ENCODE peak calls at places on chromosomes 7 and 10, in five cellular contexts. L is ovary; A is AG04450; E is PC-3; X is CD8-positive, alpha-beta T cell. G is an unnamed sample.
A peak's percentile ranks its signal among the peaks of the same experiment; 100 is the strongest.

GRCh38 chr10:27947513-27947912 is 51.4 kb downstream of the ODAD2 start:
- DNase-seq in L (no peak), A (no peak), E (no peak), X (no peak), G (no peak)

GRCh38 chr7:117164578-117164977 is 158.3 kb downstream of the WNT2 start:
- DNase-seq in L (no peak), A (no peak), E (peak; percentile 79), X (no peak), G (peak; percentile 68)

GRCh38 chr10:7111574-7111973 is 299.3 kb downstream of the SFMBT2 start:
- DNase-seq in L (no peak), A (peak; percentile 33), E (peak; percentile 73), X (no peak), G (peak; percentile 73)

GRCh38 chr10:50552771-50553535 is 70.8 kb downstream of the SGMS1 start:
- DNase-seq in L (no peak), A (no peak), E (peak; percentile 66), X (peak; percentile 46), G (no peak)

GRCh38 chr10:122307669-122308486 is 36.8 kb downstream of the BTBD16 start:
- DNase-seq in L (peak; percentile 93), A (peak; percentile 76), E (peak; percentile 87), X (no peak), G (peak; percentile 93)

GRCh38 chr7:2832441-2832840 is 11.7 kb downstream of the GNA12 start:
- DNase-seq in L (no peak), A (no peak), E (no peak), X (no peak), G (no peak)

GRCh38 chr7:92631067-92631829 is 41.1 kb upstream of the FAM133B start:
- DNase-seq in L (no peak), A (no peak), E (no peak), X (no peak), G (no peak)

GRCh38 chr10:132688580-132689420 is 97.1 kb downstream of the NKX6-2 start:
- DNase-seq in L (peak; percentile 17), A (no peak), E (no peak), X (no peak), G (no peak)

GRCh38 chr7:18393465-18394118 is 102.0 kb upstream of the HDAC9 start:
- DNase-seq in L (no peak), A (no peak), E (no peak), X (no peak), G (no peak)

GRCh38 chr7:36048141-36048901 is 104.7 kb upstream of the EEPD1 start:
- DNase-seq in L (no peak), A (peak; percentile 69), E (peak; percentile 90), X (no peak), G (peak; percentile 89)

GRCh38 chr10:132788180-132788830 is 2.4 kb upstream of the NKX6-2 start:
- DNase-seq in L (no peak), A (no peak), E (peak; percentile 8), X (no peak), G (no peak)

GRCh38 chr7:87920578-87920977 is 13.5 kb upstream of the ADAM22 start:
- DNase-seq in L (no peak), A (no peak), E (no peak), X (no peak), G (no peak)

GRCh38 chr7:132647311-132647710 is 71.0 kb upstream of the PLXNA4 start:
- DNase-seq in L (no peak), A (no peak), E (no peak), X (no peak), G (no peak)

GRCh38 chr10:118324140-118324539 is 18.0 kb downstream of the FAM204A start:
- DNase-seq in L (no peak), A (no peak), E (no peak), X (no peak), G (no peak)

GRCh38 chr10:43683451-43684197 is 34.9 kb upstream of the ZNF32 start:
- DNase-seq in L (no peak), A (no peak), E (peak; percentile 25), X (no peak), G (no peak)

GRCh38 chr7:133572853-133573252 is 320.0 kb downstream of the EXOC4 start:
- DNase-seq in L (no peak), A (no peak), E (peak; percentile 62), X (no peak), G (no peak)

GRCh38 chr7:23256731-23257130 is 10.2 kb downstream of the GPNMB start:
- DNase-seq in L (no peak), A (no peak), E (no peak), X (no peak), G (no peak)

GRCh38 chr10:26486304-26486703 is 48.2 kb downstream of the APBB1IP start:
- DNase-seq in L (no peak), A (no peak), E (peak; percentile 76), X (no peak), G (peak; percentile 61)

GRCh38 chr7:108973075-108973474 is 403.4 kb downstream of the DNAJB9 start:
- DNase-seq in L (no peak), A (no peak), E (no peak), X (no peak), G (no peak)

GRCh38 chr10:88456730-88457129 is 126.4 kb downstream of the RNLS start:
- DNase-seq in L (no peak), A (peak; percentile 13), E (no peak), X (no peak), G (peak; percentile 20)

GRCh38 chr7:80428161-80429054 is 83.5 kb downstream of the GNAT3 start:
- DNase-seq in L (no peak), A (no peak), E (peak; percentile 73), X (no peak), G (no peak)

GRCh38 chr10:47452495-47453434 is 31.1 kb downstream of the ANXA8 start:
- DNase-seq in L (peak; percentile 22), A (no peak), E (no peak), X (no peak), G (no peak)

GRCh38 chr10:103616705-103617361 is 123.3 kb downstream of the NEURL1 start:
- DNase-seq in L (peak; percentile 91), A (peak; percentile 73), E (no peak), X (no peak), G (peak; percentile 93)

GRCh38 chr10:6218692-6219493 is 16.2 kb downstream of the PFKFB3 start:
- DNase-seq in L (no peak), A (no peak), E (no peak), X (no peak), G (peak; percentile 49)

GRCh38 chr7:15291707-15292106 is 270.1 kb downstream of the AGMO start:
- DNase-seq in L (no peak), A (no peak), E (no peak), X (no peak), G (no peak)

GRCh38 chr7:1567893-1568292 is 1.9 kb downstream of the PSMG3 start:
- DNase-seq in L (no peak), A (peak; percentile 83), E (peak; percentile 84), X (peak; percentile 2), G (peak; percentile 80)
- H3K4me3 ChIP-seq in L (no peak overlapping the region), A (peak overlapping the region; percentile 39), E (peak overlapping the region; percentile 75), X (no peak overlapping the region), G (no peak overlapping the region)

GRCh38 chr7:152710134-152710404 is 34.1 kb upstream of the XRCC2 start:
- DNase-seq in L (no peak), A (no peak), E (no peak), X (no peak), G (no peak)

GRCh38 chr7:152709307-152710133 is 33.6 kb upstream of the XRCC2 start:
- DNase-seq in L (no peak), A (no peak), E (peak; percentile 44), X (no peak), G (no peak)

GRCh38 chr7:152711444-152711944 is 35.6 kb upstream of the XRCC2 start:
- DNase-seq in L (no peak), A (no peak), E (peak; percentile 92), X (no peak), G (no peak)

GRCh38 chr7:152704796-152705384 is 28.9 kb upstream of the XRCC2 start:
- DNase-seq in L (no peak), A (no peak), E (no peak), X (no peak), G (no peak)

DNA sequence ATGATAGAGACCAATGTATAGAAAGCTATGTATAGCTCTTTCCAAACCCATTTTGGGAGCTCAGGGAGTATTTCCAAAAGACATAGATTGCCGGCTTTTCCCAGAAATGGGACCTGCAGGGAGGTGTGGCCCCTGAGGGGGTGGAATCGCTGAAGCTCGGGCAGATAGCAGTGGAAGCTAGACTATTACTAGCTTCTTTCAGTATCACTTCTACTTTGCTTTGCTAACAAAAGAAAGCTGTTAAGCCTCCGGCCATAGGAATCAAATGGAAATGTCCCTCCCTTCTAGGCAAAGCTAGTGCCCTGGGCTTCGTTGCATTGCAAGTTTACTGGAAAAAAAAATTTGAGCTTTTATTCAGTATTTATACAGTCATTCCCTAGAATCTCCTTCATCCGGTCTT is 30.5 kb upstream of the XRCC2 start:
- DNase-seq in L (no peak), A (no peak), E (no peak), X (no peak), G (no peak)
- H3K4me3 ChIP-seq in L (no peak overlapping the region), A (peak overlapping the region; percentile 1), E (no peak overlapping the region), X (no peak overlapping the region), G (no peak overlapping the region)

DNA sequence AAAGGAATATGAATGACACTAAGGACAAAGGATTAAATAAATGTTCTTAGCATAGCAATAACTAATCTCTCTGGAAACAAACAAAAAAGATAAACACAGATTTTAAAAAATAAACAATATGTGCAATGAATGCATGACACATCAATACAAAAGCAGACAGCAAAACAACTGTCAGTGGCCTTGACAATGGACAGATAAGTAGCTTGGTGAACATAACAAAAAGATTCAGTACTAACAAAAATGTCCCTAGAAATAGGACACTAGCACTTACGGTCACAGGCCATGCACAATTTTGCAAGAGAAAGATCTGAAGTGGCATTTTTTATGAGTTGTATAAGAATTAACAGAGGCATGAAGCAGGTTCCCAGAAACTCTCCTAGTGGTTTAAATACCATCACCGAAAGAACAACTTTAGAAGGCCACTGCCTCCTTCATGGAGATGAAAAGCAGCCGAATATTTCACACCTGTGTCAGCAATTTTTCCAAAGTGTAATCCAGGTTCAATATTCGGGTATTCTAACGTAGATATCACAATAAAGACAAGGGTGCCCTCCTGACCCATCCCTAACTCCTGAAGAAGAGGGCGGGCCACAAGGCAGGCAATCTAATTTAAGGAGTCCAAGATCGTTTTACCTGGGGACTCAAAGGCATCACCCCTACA is 231.3 kb upstream of the MKLN1 start:
- DNase-seq in L (no peak), A (no peak), E (no peak), X (no peak), G (no peak)
- H3K4me3 ChIP-seq in L (no peak overlapping the region), A (no peak overlapping the region), E (no peak overlapping the region), X (no peak overlapping the region), G (no peak overlapping the region)

GRCh38 chr10:17453377-17454091 is 861 bp downstream of the ST8SIA6 start:
- DNase-seq in L (peak; percentile 53), A (no peak), E (peak; percentile 11), X (no peak), G (no peak)

GRCh38 chr10:17454801-17455520 is 566 bp upstream of the ST8SIA6 start:
- DNase-seq in L (no peak), A (no peak), E (no peak), X (no peak), G (no peak)

GRCh38 chr10:17454181-17454800 is at the start of gene ST8SIA6:
- DNase-seq in L (peak; percentile 62), A (no peak), E (peak; percentile 16), X (peak; percentile 39), G (peak; percentile 16)

GRCh38 chr10:17452060-17452894 is 2.1 kb downstream of the ST8SIA6 start:
- DNase-seq in L (no peak), A (no peak), E (no peak), X (no peak), G (no peak)

DNA sequence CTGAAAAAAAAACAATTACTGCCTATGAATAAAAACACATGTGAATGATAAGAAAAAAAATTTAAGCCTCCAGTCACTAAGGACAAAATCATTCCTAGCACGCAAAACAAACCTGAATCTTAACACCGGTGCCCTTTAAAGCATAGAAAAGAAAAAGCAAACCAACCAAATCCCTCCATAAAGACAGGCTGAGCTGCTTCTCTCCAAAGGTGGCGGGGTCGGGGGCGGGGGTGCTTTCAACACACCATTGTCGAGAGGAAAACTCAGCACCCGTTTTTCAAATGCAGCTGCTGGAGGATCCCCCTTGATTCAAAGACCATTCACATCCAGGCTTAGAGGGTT is 1.4 kb downstream of the ST8SIA6 start:
- DNase-seq in L (no peak), A (no peak), E (no peak), X (no peak), G (no peak)
- H3K4me3 ChIP-seq in L (no peak overlapping the region), A (no peak overlapping the region), E (peak overlapping the region; percentile 59), X (peak overlapping the region; percentile 65), G (peak overlapping the region; percentile 48)